ENCODE peak calls at places on chromosomes 11 and 22, in six cellular contexts. B is activated T-cell treated with anti-CD3 and anti-CD28 coated beads, Interleukin-2, amount 50 U/mL, for 72 hours; U is naive thymus-derived CD8-positive, alpha-beta T cell; J is sigmoid colon; W is endothelial cell; E is pancreas. T is an unnamed sample.

GRCh38 chr11:70437111-70437784 is 38.9 kb downstream of the CTTN start:
- DNase-seq in U (no peak), W (no peak), E (no peak), J (no peak), B (no peak), T (no peak)

GRCh38 chr11:1305558-1306056 is 3.8 kb downstream of the TOLLIP start:
- DNase-seq in E (no peak), J (no peak), U (no peak), W (no peak), B (no peak), T (no peak)

GRCh38 chr22:26785942-26786341 is 128.6 kb downstream of the MIAT start:
- DNase-seq in B (no peak), W (no peak), U (no peak), J (no peak), E (no peak), T (no peak)

GRCh38 chr22:22927888-22928665 is 40.5 kb downstream of the IGLL5 start:
- DNase-seq in J (no peak), U (no peak), E (no peak), W (no peak), B (no peak), T (no peak)

GRCh38 chr11:63534895-63535461 is 1.6 kb upstream of the PLAAT4 start:
- DNase-seq in U (no peak), E (no peak), J (no peak), B (peak; percentile 47), W (no peak), T (no peak)

GRCh38 chr11:47408598-47409439 is 429 bp downstream of the SLC39A13 start:
- DNase-seq in W (peak; percentile 47), J (peak; percentile 85), E (peak; percentile 68), B (no peak), U (no peak), T (no peak)

GRCh38 chr11:65391007-65391406 is 4.6 kb downstream of the FRMD8 start:
- DNase-seq in J (peak; percentile 69), W (peak; percentile 48), E (no peak), U (no peak), B (no peak), T (no peak)

GRCh38 chr11:70544774-70545625 is 146.7 kb downstream of the CTTN start:
- DNase-seq in B (no peak), U (no peak), W (no peak), J (no peak), E (no peak), T (no peak)

GRCh38 chr22:39932918-39933649 is 27.1 kb upstream of the TMA7B start:
- DNase-seq in B (peak; percentile 77), E (peak; percentile 24), J (no peak), U (peak; percentile 29), W (peak; percentile 55), T (peak; percentile 53)

GRCh38 chr22:20542736-20543135 is 35.3 kb downstream of the MED15 start:
- DNase-seq in W (no peak), U (no peak), J (no peak), B (no peak), E (no peak), T (no peak)

GRCh38 chr11:13970986-13971385 is 8.5 kb downstream of the SPON1 start:
- DNase-seq in U (no peak), W (peak; percentile 16), J (no peak), B (peak; percentile 26), E (no peak), T (peak; percentile 75)

GRCh38 chr22:47194476-47195155 is 432.2 kb downstream of the TBC1D22A start:
- DNase-seq in U (no peak), J (peak; percentile 29), E (no peak), B (no peak), W (no peak), T (no peak)

GRCh38 chr22:33850724-33851123 is 69.6 kb downstream of the LARGE1 start:
- DNase-seq in W (no peak), J (no peak), U (no peak), E (no peak), B (no peak), T (no peak)

GRCh38 chr11:118058311-118059230 is 18.3 kb upstream of the TMPRSS4 start:
- DNase-seq in U (no peak), B (no peak), E (no peak), J (peak; percentile 42), W (no peak), T (peak; percentile 32)

GRCh38 chr22:19120829-19121630 is 1.2 kb downstream of the DGCR2 start:
- DNase-seq in E (peak; percentile 65), J (no peak), U (no peak), W (no peak), B (no peak), T (peak; percentile 63)

GRCh38 chr11:88523362-88524028 is 186.0 kb upstream of the CTSC start:
- DNase-seq in U (no peak), B (no peak), E (no peak), W (no peak), J (no peak), T (no peak)

T was measured in Caco-2.